ENCODE peak calls at places on chromosomes 3 and 15, in seven cellular contexts. L is lung, E is choroid plexus epithelial cell, J is B cell, W is Peyer's patch, Q is HL-60, B is fibroblast of mammary gland. V is an unnamed sample.
A peak's percentile ranks its signal among the peaks of the same experiment; 100 is the strongest.

GRCh38 chr3:147356145-147356908 is 50.0 kb downstream of the ZIC4 start:
- DNase-seq in W (no peak), Q (no peak), L (no peak), J (no peak), E (no peak), B (no peak), V (no peak)

GRCh38 chr3:190617185-190617584 is 103.3 kb downstream of the IL1RAP start:
- DNase-seq in J (peak; percentile 90), L (peak; percentile 42), W (no peak), B (no peak), Q (peak; percentile 91), E (no peak), V (no peak)

GRCh38 chr3:30435950-30436349 is 170.5 kb upstream of the TGFBR2 start:
- DNase-seq in B (peak; percentile 39), Q (no peak), W (no peak), L (no peak), E (no peak), J (peak; percentile 26), V (no peak)

GRCh38 chr15:73991260-73991659 is 835 bp downstream of the STOML1 start:
- DNase-seq in B (peak; percentile 88), E (no peak), L (peak; percentile 84), J (no peak), W (no peak), Q (no peak), V (no peak)

GRCh38 chr15:63088532-63089245 is 33.0 kb upstream of the LACTB start:
- DNase-seq in L (no peak), J (no peak), E (no peak), W (no peak), B (no peak), Q (no peak), V (no peak)

GRCh38 chr15:100958326-100959065 is 39.3 kb downstream of the LRRK1 start:
- DNase-seq in Q (no peak), W (no peak), L (no peak), J (no peak), E (peak; percentile 53), B (peak; percentile 76), V (no peak)

GRCh38 chr15:68097029-68097428 is 42.9 kb downstream of the PIAS1 start:
- DNase-seq in J (no peak), W (no peak), Q (peak; percentile 13), E (peak; percentile 22), L (no peak), B (no peak), V (no peak)

GRCh38 chr3:120506828-120507774 is 56.3 kb upstream of the FSTL1 start:
- DNase-seq in L (peak; percentile 31), J (peak; percentile 17), E (peak; percentile 73), Q (no peak), B (peak; percentile 87), W (no peak), V (no peak)

GRCh38 chr3:18593231-18593630 is 168.1 kb upstream of the SATB1 start:
- DNase-seq in L (no peak), J (no peak), W (no peak), B (no peak), E (no peak), Q (peak; percentile 3), V (no peak)

GRCh38 chr15:60473135-60473534 is 5.8 kb downstream of the ICE2 start:
- DNase-seq in B (no peak), L (no peak), W (no peak), J (no peak), E (no peak), Q (no peak), V (no peak)

DNA sequence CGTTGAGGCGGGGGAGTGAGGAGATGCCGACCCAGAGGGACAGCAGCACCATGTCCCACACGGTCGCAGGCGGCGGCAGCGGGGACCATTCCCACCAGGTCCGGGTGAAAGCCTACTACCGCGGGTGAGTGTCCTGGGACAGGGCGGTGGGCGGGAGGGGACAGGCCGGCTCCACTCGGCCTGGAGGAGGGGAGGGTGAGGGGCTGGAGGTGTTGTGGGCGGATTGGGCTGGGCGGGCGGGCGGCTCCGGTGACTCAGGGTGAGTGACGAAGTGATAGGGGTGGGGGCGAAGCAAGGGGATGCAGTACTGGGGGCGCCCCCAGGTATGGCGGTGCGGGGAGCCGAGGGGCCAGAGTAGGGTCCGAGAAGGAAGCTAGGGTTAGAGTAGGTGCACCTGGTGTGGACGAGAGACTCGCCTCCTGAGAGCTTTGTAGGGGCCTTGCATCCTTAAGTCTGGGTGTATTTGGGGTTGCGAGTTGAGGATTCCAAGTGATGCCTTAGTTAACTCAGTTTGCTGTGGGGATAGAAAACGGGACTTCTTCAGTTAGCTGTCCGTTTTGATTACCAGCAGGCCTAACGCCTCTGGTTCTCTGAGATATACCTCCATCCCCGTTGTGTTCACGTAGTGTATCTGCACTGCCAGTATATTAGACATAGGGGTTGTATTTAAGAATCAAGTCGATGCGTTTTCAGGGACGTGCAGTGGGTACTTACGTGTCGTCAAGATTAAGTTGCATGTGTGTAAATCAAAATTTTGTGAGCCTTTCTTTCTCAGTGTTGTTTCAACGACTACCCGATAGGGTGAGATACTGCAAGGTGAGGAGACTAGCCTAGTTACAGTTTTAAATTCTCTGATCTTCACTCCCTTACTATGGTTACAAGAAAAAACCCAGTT is 670 bp downstream of the PRKCI start:
- DNase-seq in Q (no peak), J (peak; percentile 52), E (peak; percentile 49), B (peak; percentile 32), L (peak; percentile 38), W (no peak), V (no peak)
- TF ChIP-seq CTCF in Q (no peak), J (no peak), E (peak; percentile 32), B (peak; percentile 15), L (no peak), W (no peak), V (no peak)

DNA sequence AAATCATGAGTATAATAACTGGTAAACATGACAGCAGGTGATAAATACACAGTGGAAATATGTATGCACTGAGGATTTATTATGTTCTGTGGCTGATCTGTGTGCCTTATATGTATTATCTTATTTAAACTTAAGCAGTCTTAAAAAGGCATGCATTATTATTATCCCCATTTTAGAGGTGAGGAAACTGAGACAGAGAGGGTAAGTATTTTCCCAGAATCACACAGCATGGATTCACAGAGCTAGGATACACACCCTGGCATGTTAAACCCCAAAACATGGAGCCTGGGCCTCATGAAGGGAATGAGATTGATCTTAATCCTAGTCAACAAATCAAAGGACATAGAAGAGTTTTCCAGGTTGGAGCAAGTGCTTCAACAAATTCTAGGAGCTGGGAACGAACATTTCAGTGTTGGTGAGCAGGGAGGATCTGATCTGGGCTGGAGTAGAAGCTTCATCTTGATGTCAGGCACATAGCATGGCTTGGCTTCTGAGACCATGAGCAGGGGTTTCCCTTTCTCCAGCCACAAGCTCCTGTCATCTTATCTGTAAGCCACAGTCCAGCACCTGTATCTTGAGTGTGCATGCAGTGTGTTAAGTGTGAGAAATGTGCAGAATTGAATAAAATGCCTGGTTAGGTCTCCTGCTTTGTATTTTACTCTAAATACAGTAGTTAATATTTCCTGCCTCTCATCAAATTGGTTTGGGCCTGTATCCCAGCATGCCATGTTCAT is 43.0 kb downstream of the TLNRD1 start:
- DNase-seq in J (no peak), L (no peak), E (no peak), Q (no peak), B (no peak), W (no peak), V (no peak)
- TF ChIP-seq CTCF in J (no peak), L (no peak), E (no peak), Q (no peak), B (no peak), W (no peak), V (no peak)

DNA sequence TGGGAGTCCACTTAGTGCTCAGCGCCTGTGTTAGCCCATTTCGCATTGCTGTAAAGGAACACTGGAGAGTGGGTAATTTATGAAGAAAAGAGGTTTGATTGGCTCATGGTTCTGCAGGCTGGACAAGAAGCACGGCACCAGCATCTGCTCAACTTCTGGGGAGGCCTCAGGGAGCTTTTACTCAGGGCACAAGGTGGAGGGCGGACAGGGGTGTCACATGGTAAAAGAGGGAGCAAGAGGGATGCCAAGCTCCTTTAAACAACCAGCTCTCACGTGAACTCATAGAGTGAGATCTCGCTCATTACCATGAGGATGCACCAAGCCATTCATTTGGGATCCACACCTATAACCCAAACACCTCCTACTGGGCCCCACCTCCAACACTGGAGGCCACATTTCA is 181.4 kb upstream of the TLE3 start:
- DNase-seq in W (no peak), Q (no peak), J (no peak), L (no peak), E (no peak), B (no peak), V (no peak)
- TF ChIP-seq CTCF in W (no peak), Q (no peak), J (no peak), L (no peak), E (no peak), B (no peak), V (no peak)

GRCh38 chr3:179148446-179149238 is 485 bp downstream of the PIK3CA start:
- DNase-seq in Q (no peak), W (peak; percentile 81), L (peak; percentile 42), B (peak; percentile 22), J (peak; percentile 55), E (peak; percentile 54), V (no peak)
- TF ChIP-seq CTCF in Q (no peak), W (no peak), L (no peak), B (no peak), J (no peak), E (peak; percentile 1), V (no peak)

GRCh38 chr15:76938752-76939151 is 7.2 kb downstream of the RCN2 start:
- DNase-seq in B (no peak), L (no peak), E (no peak), J (no peak), Q (no peak), W (no peak), V (no peak)
- TF ChIP-seq CTCF in B (no peak), L (no peak), E (no peak), J (no peak), Q (no peak), W (no peak), V (no peak)

GRCh38 chr15:98412852-98413251 is 235.5 kb upstream of the IGF1R start:
- DNase-seq in B (no peak), L (no peak), J (no peak), Q (no peak), W (no peak), E (no peak), V (no peak)

GRCh38 chr15:98419173-98419814 is 229.0 kb upstream of the IGF1R start:
- DNase-seq in E (no peak), Q (no peak), W (no peak), J (no peak), L (no peak), B (no peak), V (no peak)

GRCh38 chr15:98413973-98414546 is 234.3 kb upstream of the IGF1R start:
- DNase-seq in W (no peak), Q (no peak), E (no peak), L (no peak), J (no peak), B (no peak), V (no peak)

GRCh38 chr15:98417346-98417745 is 231.0 kb upstream of the IGF1R start:
- DNase-seq in B (no peak), J (no peak), W (no peak), L (no peak), E (no peak), Q (no peak), V (no peak)

DNA sequence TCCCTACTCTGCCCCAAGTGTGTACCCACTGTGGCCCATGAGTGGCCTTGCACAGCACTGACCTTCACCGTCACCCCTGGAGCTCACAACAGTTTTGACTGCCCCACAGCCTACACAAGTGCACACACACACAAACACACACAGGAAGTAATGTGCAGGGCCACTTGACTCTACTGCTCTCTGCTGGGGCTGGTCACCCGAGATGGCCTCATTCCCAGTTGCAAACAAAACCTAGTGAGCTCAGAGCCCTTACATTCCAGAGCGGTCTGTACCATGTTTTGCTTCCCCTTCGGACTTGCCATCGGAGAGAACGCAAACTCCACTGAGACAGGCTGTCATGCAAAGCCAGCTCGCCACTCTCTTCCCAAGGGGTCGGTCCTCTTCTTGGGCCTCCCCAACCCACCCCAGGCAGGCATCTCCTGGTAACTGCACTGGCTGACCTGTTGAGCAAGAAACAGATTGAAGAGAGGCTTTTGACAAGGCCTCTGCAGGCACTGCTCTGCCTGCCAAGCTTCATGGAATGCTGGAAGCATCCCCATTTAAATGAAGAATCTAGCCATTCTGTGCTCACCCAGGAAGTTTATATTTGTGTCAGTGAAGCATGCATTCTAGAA is 232.0 kb upstream of the IGF1R start:
- DNase-seq in W (no peak), B (no peak), L (no peak), Q (no peak), J (no peak), E (no peak), V (no peak)
- TF ChIP-seq CTCF in W (no peak), B (no peak), L (no peak), Q (no peak), J (no peak), E (no peak), V (no peak)